ENCODE peak calls at places on chromosomes 6 and 20, in eight cellular contexts. R is T-cell, G is Caki2, D is GM20000, I is HT-29, N is upper lobe of left lung, F is GM12865, O is amniotic epithelial cell. V is an unnamed sample.
A peak's percentile ranks its signal among the peaks of the same experiment; 100 is the strongest.

GRCh38 chr6:93416575-93417420 is 2.6 kb downstream of the EPHA7 start:
- DNase-seq in N (no peak), G (peak; percentile 65), D (peak; percentile 47), F (no peak), I (no peak), R (no peak), O (peak; percentile 21), V (no peak)

GRCh38 chr6:131949909-131950766 is 1.0 kb downstream of the CCN2 start:
- DNase-seq in I (peak; percentile 84), N (peak; percentile 69), G (peak; percentile 83), R (no peak), F (no peak), O (peak; percentile 97), D (peak; percentile 51), V (no peak)

GRCh38 chr6:155132617-155133016 is 131.2 kb upstream of the CLDN20 start:
- DNase-seq in R (no peak), F (no peak), O (no peak), I (no peak), D (no peak), G (no peak), N (no peak), V (no peak)

GRCh38 chr20:47620808-47621805 is 119.4 kb downstream of the NCOA3 start:
- DNase-seq in G (peak; percentile 66), I (peak; percentile 78), O (peak; percentile 70), F (peak; percentile 70), D (peak; percentile 18), N (no peak), R (no peak), V (peak; percentile 43)

GRCh38 chr20:59765599-59766177 is 161.3 kb downstream of the PHACTR3 start:
- DNase-seq in R (no peak), G (peak; percentile 34), D (no peak), I (peak; percentile 50), F (peak; percentile 54), N (no peak), O (no peak), V (no peak)

GRCh38 chr6:10976571-10976970 is 67.5 kb downstream of the ELOVL2 start:
- DNase-seq in D (no peak), F (no peak), I (no peak), G (no peak), R (no peak), N (no peak), O (no peak), V (no peak)

GRCh38 chr6:48568856-48569255 is 457.9 kb upstream of the PTCHD4 start:
- DNase-seq in D (no peak), G (no peak), N (no peak), R (no peak), I (no peak), F (peak; percentile 16), O (peak; percentile 2), V (no peak)

GRCh38 chr20:36887779-36888133 is 11.8 kb downstream of the TLDC2 start:
- DNase-seq in D (no peak), F (no peak), G (no peak), I (no peak), N (no peak), O (peak; percentile 26), R (no peak), V (no peak)

GRCh38 chr20:6740096-6740495 is 27.4 kb upstream of the BMP2 start:
- DNase-seq in D (no peak), G (no peak), F (no peak), I (no peak), O (no peak), N (no peak), R (no peak), V (no peak)

GRCh38 chr20:45685896-45686295 is 15.9 kb upstream of the WFDC11 start:
- DNase-seq in R (no peak), N (no peak), O (no peak), I (peak; percentile 59), G (no peak), F (no peak), D (no peak), V (no peak)

GRCh38 chr6:21840428-21840827 is 246.9 kb downstream of the SOX4 start:
- DNase-seq in N (no peak), F (no peak), O (no peak), D (no peak), I (no peak), G (no peak), R (no peak), V (no peak)

GRCh38 chr6:151822252-151823111 is 15.0 kb downstream of the ESR1 start:
- DNase-seq in N (no peak), D (no peak), R (no peak), I (no peak), F (peak; percentile 53), G (no peak), O (no peak), V (no peak)

GRCh38 chr6:14754636-14755513 is 491.0 kb upstream of the JARID2 start:
- DNase-seq in I (no peak), G (no peak), N (no peak), F (peak; percentile 69), D (no peak), O (no peak), R (peak; percentile 49), V (no peak)

GRCh38 chr20:56628015-56628872 is 862 bp upstream of the TFAP2C start:
- DNase-seq in I (peak; percentile 15), D (peak; percentile 48), N (peak; percentile 28), O (no peak), R (no peak), F (no peak), G (no peak), V (no peak)

GRCh38 chr20:64133951-64134407 is 26.6 kb upstream of the NPBWR2 start:
- DNase-seq in R (no peak), F (peak; percentile 30), O (no peak), N (peak; percentile 10), D (no peak), G (no peak), I (peak; percentile 45), V (no peak)

GRCh38 chr6:167293088-167293589 is 2.0 kb downstream of the UNC93A start:
- DNase-seq in N (no peak), I (no peak), G (no peak), D (no peak), O (no peak), R (no peak), F (no peak), V (no peak)

GRCh38 chr6:160455484-160456213 is 107.5 kb downstream of the SLC22A3 start:
- DNase-seq in I (peak; percentile 55), R (peak; percentile 68), F (peak; percentile 54), N (peak; percentile 49), G (peak; percentile 58), D (peak; percentile 73), O (peak; percentile 49), V (peak; percentile 58)

GRCh38 chr6:156098858-156099257 is 643.2 kb upstream of the NOX3 start:
- DNase-seq in D (no peak), F (no peak), N (no peak), O (no peak), G (no peak), R (no peak), I (no peak), V (no peak)

GRCh38 chr6:27136978-27137814 is 110.3 kb upstream of the PRSS16 start:
- DNase-seq in R (no peak), N (no peak), O (no peak), F (no peak), I (no peak), G (no peak), D (no peak), V (no peak)

GRCh38 chr20:62120990-62121775 is 1.1 kb upstream of the LSM14B start:
- DNase-seq in R (no peak), N (peak; percentile 52), I (peak; percentile 85), F (no peak), D (no peak), G (no peak), O (peak; percentile 54), V (no peak)

GRCh38 chr6:26126394-26127221 is 39.4 kb downstream of the HFE start:
- DNase-seq in R (no peak), D (no peak), G (no peak), F (peak; percentile 46), O (peak; percentile 12), I (peak; percentile 36), N (no peak), V (no peak)

GRCh38 chr6:126054258-126054702 is 67.9 kb downstream of the TRMT11 start:
- DNase-seq in I (peak; percentile 71), F (no peak), N (no peak), G (no peak), O (peak; percentile 91), D (no peak), R (no peak), V (no peak)

GRCh38 chr20:47546184-47547033 is 44.7 kb downstream of the NCOA3 start:
- DNase-seq in G (no peak), D (no peak), I (no peak), F (no peak), N (peak; percentile 45), O (peak; percentile 84), R (no peak), V (no peak)

GRCh38 chr6:137883400-137883888 is 16.4 kb downstream of the TNFAIP3 start:
- DNase-seq in F (peak; percentile 42), D (no peak), O (peak; percentile 79), N (peak; percentile 50), G (no peak), R (no peak), I (no peak), V (no peak)

GRCh38 chr6:44969446-44970175 is 358.5 kb upstream of the RUNX2 start:
- DNase-seq in N (no peak), G (no peak), O (peak; percentile 67), D (no peak), F (no peak), I (no peak), R (no peak), V (no peak)

GRCh38 chr6:92777146-92777740 is 642.1 kb downstream of the EPHA7 start:
- DNase-seq in G (peak; percentile 9), D (no peak), I (peak; percentile 36), N (no peak), F (peak; percentile 40), O (peak; percentile 57), R (no peak), V (no peak)

GRCh38 chr6:110180228-110181008 is at the start of gene CDC40:
- DNase-seq in I (no peak), R (peak; percentile 43), D (peak; percentile 67), G (no peak), F (no peak), O (no peak), N (peak; percentile 61), V (peak; percentile 51)

GRCh38 chr20:35146299-35146921 is 726 bp downstream of the EDEM2 start:
- DNase-seq in O (no peak), G (no peak), I (peak; percentile 66), F (peak; percentile 23), N (no peak), D (no peak), R (no peak), V (no peak)

GRCh38 chr6:45715508-45715803 is 300.2 kb downstream of the CLIC5 start:
- DNase-seq in D (no peak), G (no peak), R (no peak), F (no peak), O (no peak), I (no peak), N (no peak), V (no peak)

GRCh38 chr20:3262566-3262965 is 23.6 kb upstream of the SLC4A11 start:
- DNase-seq in R (no peak), D (no peak), G (no peak), I (no peak), O (peak; percentile 56), F (no peak), N (no peak), V (no peak)

GRCh38 chr6:136551103-136551502 is 881 bp upstream of the MAP7 start:
- DNase-seq in F (no peak), R (no peak), D (no peak), I (peak; percentile 59), G (no peak), N (no peak), O (no peak), V (no peak)

GRCh38 chr6:147126618-147127022 is 77.6 kb upstream of the STXBP5 start:
- DNase-seq in I (no peak), N (peak; percentile 22), G (no peak), O (no peak), R (no peak), D (no peak), F (no peak), V (no peak)

GRCh38 chr6:106324726-106325335 is 729 bp downstream of the ATG5 start:
- DNase-seq in R (no peak), F (no peak), N (no peak), D (no peak), I (peak; percentile 67), O (peak; percentile 15), G (no peak), V (no peak)

GRCh38 chr20:47990507-47991132 is 205.3 kb upstream of the SULF2 start:
- DNase-seq in I (no peak), F (no peak), O (no peak), D (no peak), G (peak; percentile 48), R (no peak), N (no peak), V (no peak)

V was measured in memory B cell.